ENCODE peak calls at places on chromosome 14, in six cellular contexts. One of them, this sample, is unnamed.

GRCh38 chr14:66070542-66071319 is 415.4 kb upstream of the CCDC196 start:
- DNase-seq in progenitor cell of endocrine pancreas: peak
- DNase-seq in activated T-helper 1 cell treated with anti-CD3 and anti-CD28 coated beads, Interleukin-12 subunit alpha, Interleukin-12 subunit beta, Interleukin-2, Interleukin-4 antibody, amounts not matched to agents 30 ng/mL and 10 ng/mL and 1 ng/mL, durations not matched to agents 14 hours and 24 hours and 36 hours: peak
- DNase-seq in skeletal muscle cell: no peak
- DNase-seq in OCI-LY7: peak
- DNase-seq in stimulated activated CD8-positive, alpha-beta memory T cell treated with anti-CD3 and anti-CD28 coated beads, Interleukin-4, amount 100 ng/mL, for 48 hours: peak
- DNase-seq in this sample: peak

GRCh38 chr14:70013269-70013873 is 134.2 kb downstream of the SMOC1 start:
- DNase-seq in progenitor cell of endocrine pancreas: no peak
- DNase-seq in activated T-helper 1 cell treated with anti-CD3 and anti-CD28 coated beads, Interleukin-12 subunit alpha, Interleukin-12 subunit beta, Interleukin-2, Interleukin-4 antibody, amounts not matched to agents 30 ng/mL and 10 ng/mL and 1 ng/mL, durations not matched to agents 14 hours and 24 hours and 36 hours: no peak
- DNase-seq in skeletal muscle cell: no peak
- DNase-seq in OCI-LY7: peak
- DNase-seq in stimulated activated CD8-positive, alpha-beta memory T cell treated with anti-CD3 and anti-CD28 coated beads, Interleukin-4, amount 100 ng/mL, for 48 hours: peak
- DNase-seq in this sample: peak

GRCh38 chr14:20866963-20867362 is 24.2 kb upstream of the RNASE3 start:
- DNase-seq in progenitor cell of endocrine pancreas: no peak
- DNase-seq in activated T-helper 1 cell treated with anti-CD3 and anti-CD28 coated beads, Interleukin-12 subunit alpha, Interleukin-12 subunit beta, Interleukin-2, Interleukin-4 antibody, amounts not matched to agents 30 ng/mL and 10 ng/mL and 1 ng/mL, durations not matched to agents 14 hours and 24 hours and 36 hours: no peak
- DNase-seq in skeletal muscle cell: no peak
- DNase-seq in OCI-LY7: peak
- DNase-seq in stimulated activated CD8-positive, alpha-beta memory T cell treated with anti-CD3 and anti-CD28 coated beads, Interleukin-4, amount 100 ng/mL, for 48 hours: no peak
- DNase-seq in this sample: peak

GRCh38 chr14:61258985-61259384 is 22.2 kb downstream of the TMEM30B start:
- DNase-seq in progenitor cell of endocrine pancreas: no peak
- DNase-seq in activated T-helper 1 cell treated with anti-CD3 and anti-CD28 coated beads, Interleukin-12 subunit alpha, Interleukin-12 subunit beta, Interleukin-2, Interleukin-4 antibody, amounts not matched to agents 30 ng/mL and 10 ng/mL and 1 ng/mL, durations not matched to agents 14 hours and 24 hours and 36 hours: no peak
- DNase-seq in skeletal muscle cell: no peak
- DNase-seq in OCI-LY7: no peak
- DNase-seq in stimulated activated CD8-positive, alpha-beta memory T cell treated with anti-CD3 and anti-CD28 coated beads, Interleukin-4, amount 100 ng/mL, for 48 hours: no peak
- DNase-seq in this sample: no peak

GRCh38 chr14:97299661-97300060 is 502.5 kb downstream of the VRK1 start:
- DNase-seq in progenitor cell of endocrine pancreas: no peak
- DNase-seq in activated T-helper 1 cell treated with anti-CD3 and anti-CD28 coated beads, Interleukin-12 subunit alpha, Interleukin-12 subunit beta, Interleukin-2, Interleukin-4 antibody, amounts not matched to agents 30 ng/mL and 10 ng/mL and 1 ng/mL, durations not matched to agents 14 hours and 24 hours and 36 hours: no peak
- DNase-seq in skeletal muscle cell: no peak
- DNase-seq in OCI-LY7: no peak
- DNase-seq in stimulated activated CD8-positive, alpha-beta memory T cell treated with anti-CD3 and anti-CD28 coated beads, Interleukin-4, amount 100 ng/mL, for 48 hours: peak
- DNase-seq in this sample: no peak

GRCh38 chr14:23093993-23094665 is 807 bp downstream of the ACIN1 start:
- DNase-seq in progenitor cell of endocrine pancreas: no peak
- DNase-seq in activated T-helper 1 cell treated with anti-CD3 and anti-CD28 coated beads, Interleukin-12 subunit alpha, Interleukin-12 subunit beta, Interleukin-2, Interleukin-4 antibody, amounts not matched to agents 30 ng/mL and 10 ng/mL and 1 ng/mL, durations not matched to agents 14 hours and 24 hours and 36 hours: no peak
- DNase-seq in skeletal muscle cell: peak
- DNase-seq in OCI-LY7: peak
- DNase-seq in stimulated activated CD8-positive, alpha-beta memory T cell treated with anti-CD3 and anti-CD28 coated beads, Interleukin-4, amount 100 ng/mL, for 48 hours: no peak
- DNase-seq in this sample: no peak

GRCh38 chr14:54252072-54252730 is 144.6 kb upstream of the CDKN3 start:
- DNase-seq in progenitor cell of endocrine pancreas: no peak
- DNase-seq in activated T-helper 1 cell treated with anti-CD3 and anti-CD28 coated beads, Interleukin-12 subunit alpha, Interleukin-12 subunit beta, Interleukin-2, Interleukin-4 antibody, amounts not matched to agents 30 ng/mL and 10 ng/mL and 1 ng/mL, durations not matched to agents 14 hours and 24 hours and 36 hours: no peak
- DNase-seq in skeletal muscle cell: peak
- DNase-seq in OCI-LY7: no peak
- DNase-seq in stimulated activated CD8-positive, alpha-beta memory T cell treated with anti-CD3 and anti-CD28 coated beads, Interleukin-4, amount 100 ng/mL, for 48 hours: no peak
- DNase-seq in this sample: no peak

GRCh38 chr14:53509227-53509822 is 356.2 kb upstream of the DDHD1 start:
- DNase-seq in progenitor cell of endocrine pancreas: no peak
- DNase-seq in activated T-helper 1 cell treated with anti-CD3 and anti-CD28 coated beads, Interleukin-12 subunit alpha, Interleukin-12 subunit beta, Interleukin-2, Interleukin-4 antibody, amounts not matched to agents 30 ng/mL and 10 ng/mL and 1 ng/mL, durations not matched to agents 14 hours and 24 hours and 36 hours: no peak
- DNase-seq in skeletal muscle cell: peak
- DNase-seq in OCI-LY7: no peak
- DNase-seq in stimulated activated CD8-positive, alpha-beta memory T cell treated with anti-CD3 and anti-CD28 coated beads, Interleukin-4, amount 100 ng/mL, for 48 hours: no peak
- DNase-seq in this sample: peak

GRCh38 chr14:52835122-52835903 is 43.9 kb upstream of the GNPNAT1 start:
- DNase-seq in progenitor cell of endocrine pancreas: no peak
- DNase-seq in activated T-helper 1 cell treated with anti-CD3 and anti-CD28 coated beads, Interleukin-12 subunit alpha, Interleukin-12 subunit beta, Interleukin-2, Interleukin-4 antibody, amounts not matched to agents 30 ng/mL and 10 ng/mL and 1 ng/mL, durations not matched to agents 14 hours and 24 hours and 36 hours: no peak
- DNase-seq in skeletal muscle cell: peak
- DNase-seq in OCI-LY7: no peak
- DNase-seq in stimulated activated CD8-positive, alpha-beta memory T cell treated with anti-CD3 and anti-CD28 coated beads, Interleukin-4, amount 100 ng/mL, for 48 hours: no peak
- DNase-seq in this sample: no peak

GRCh38 chr14:35687335-35687939 is 121.7 kb downstream of the RALGAPA1 start:
- DNase-seq in progenitor cell of endocrine pancreas: no peak
- DNase-seq in activated T-helper 1 cell treated with anti-CD3 and anti-CD28 coated beads, Interleukin-12 subunit alpha, Interleukin-12 subunit beta, Interleukin-2, Interleukin-4 antibody, amounts not matched to agents 30 ng/mL and 10 ng/mL and 1 ng/mL, durations not matched to agents 14 hours and 24 hours and 36 hours: no peak
- DNase-seq in skeletal muscle cell: peak
- DNase-seq in OCI-LY7: peak
- DNase-seq in stimulated activated CD8-positive, alpha-beta memory T cell treated with anti-CD3 and anti-CD28 coated beads, Interleukin-4, amount 100 ng/mL, for 48 hours: peak
- DNase-seq in this sample: peak

GRCh38 chr14:20623798-20624197 is 17.7 kb downstream of the OR6S1 start:
- DNase-seq in progenitor cell of endocrine pancreas: no peak
- DNase-seq in activated T-helper 1 cell treated with anti-CD3 and anti-CD28 coated beads, Interleukin-12 subunit alpha, Interleukin-12 subunit beta, Interleukin-2, Interleukin-4 antibody, amounts not matched to agents 30 ng/mL and 10 ng/mL and 1 ng/mL, durations not matched to agents 14 hours and 24 hours and 36 hours: no peak
- DNase-seq in skeletal muscle cell: no peak
- DNase-seq in OCI-LY7: no peak
- DNase-seq in stimulated activated CD8-positive, alpha-beta memory T cell treated with anti-CD3 and anti-CD28 coated beads, Interleukin-4, amount 100 ng/mL, for 48 hours: peak
- DNase-seq in this sample: no peak

GRCh38 chr14:98906123-98906995 is 365.6 kb downstream of the BCL11B start:
- DNase-seq in progenitor cell of endocrine pancreas: no peak
- DNase-seq in activated T-helper 1 cell treated with anti-CD3 and anti-CD28 coated beads, Interleukin-12 subunit alpha, Interleukin-12 subunit beta, Interleukin-2, Interleukin-4 antibody, amounts not matched to agents 30 ng/mL and 10 ng/mL and 1 ng/mL, durations not matched to agents 14 hours and 24 hours and 36 hours: no peak
- DNase-seq in skeletal muscle cell: no peak
- DNase-seq in OCI-LY7: no peak
- DNase-seq in stimulated activated CD8-positive, alpha-beta memory T cell treated with anti-CD3 and anti-CD28 coated beads, Interleukin-4, amount 100 ng/mL, for 48 hours: no peak
- DNase-seq in this sample: peak

GRCh38 chr14:101707863-101708620 is 53.5 kb upstream of the PPP2R5C start:
- DNase-seq in progenitor cell of endocrine pancreas: no peak
- DNase-seq in activated T-helper 1 cell treated with anti-CD3 and anti-CD28 coated beads, Interleukin-12 subunit alpha, Interleukin-12 subunit beta, Interleukin-2, Interleukin-4 antibody, amounts not matched to agents 30 ng/mL and 10 ng/mL and 1 ng/mL, durations not matched to agents 14 hours and 24 hours and 36 hours: no peak
- DNase-seq in skeletal muscle cell: no peak
- DNase-seq in OCI-LY7: no peak
- DNase-seq in stimulated activated CD8-positive, alpha-beta memory T cell treated with anti-CD3 and anti-CD28 coated beads, Interleukin-4, amount 100 ng/mL, for 48 hours: no peak
- DNase-seq in this sample: no peak

GRCh38 chr14:85463512-85463911 is 66.4 kb upstream of the FLRT2 start:
- DNase-seq in progenitor cell of endocrine pancreas: no peak
- DNase-seq in activated T-helper 1 cell treated with anti-CD3 and anti-CD28 coated beads, Interleukin-12 subunit alpha, Interleukin-12 subunit beta, Interleukin-2, Interleukin-4 antibody, amounts not matched to agents 30 ng/mL and 10 ng/mL and 1 ng/mL, durations not matched to agents 14 hours and 24 hours and 36 hours: no peak
- DNase-seq in skeletal muscle cell: no peak
- DNase-seq in OCI-LY7: no peak
- DNase-seq in stimulated activated CD8-positive, alpha-beta memory T cell treated with anti-CD3 and anti-CD28 coated beads, Interleukin-4, amount 100 ng/mL, for 48 hours: no peak
- DNase-seq in this sample: no peak

GRCh38 chr14:35332517-35333346 is 40.5 kb downstream of the PSMA6 start:
- DNase-seq in progenitor cell of endocrine pancreas: no peak
- DNase-seq in activated T-helper 1 cell treated with anti-CD3 and anti-CD28 coated beads, Interleukin-12 subunit alpha, Interleukin-12 subunit beta, Interleukin-2, Interleukin-4 antibody, amounts not matched to agents 30 ng/mL and 10 ng/mL and 1 ng/mL, durations not matched to agents 14 hours and 24 hours and 36 hours: peak
- DNase-seq in skeletal muscle cell: no peak
- DNase-seq in OCI-LY7: no peak
- DNase-seq in stimulated activated CD8-positive, alpha-beta memory T cell treated with anti-CD3 and anti-CD28 coated beads, Interleukin-4, amount 100 ng/mL, for 48 hours: peak
- DNase-seq in this sample: no peak

GRCh38 chr14:81529391-81529790 is 4.3 kb downstream of the SEL1L start:
- DNase-seq in progenitor cell of endocrine pancreas: no peak
- DNase-seq in activated T-helper 1 cell treated with anti-CD3 and anti-CD28 coated beads, Interleukin-12 subunit alpha, Interleukin-12 subunit beta, Interleukin-2, Interleukin-4 antibody, amounts not matched to agents 30 ng/mL and 10 ng/mL and 1 ng/mL, durations not matched to agents 14 hours and 24 hours and 36 hours: no peak
- DNase-seq in skeletal muscle cell: peak
- DNase-seq in OCI-LY7: peak
- DNase-seq in stimulated activated CD8-positive, alpha-beta memory T cell treated with anti-CD3 and anti-CD28 coated beads, Interleukin-4, amount 100 ng/mL, for 48 hours: no peak
- DNase-seq in this sample: no peak

GRCh38 chr14:24461336-24461735 is 18.8 kb upstream of the SDR39U1 start:
- DNase-seq in progenitor cell of endocrine pancreas: no peak
- DNase-seq in activated T-helper 1 cell treated with anti-CD3 and anti-CD28 coated beads, Interleukin-12 subunit alpha, Interleukin-12 subunit beta, Interleukin-2, Interleukin-4 antibody, amounts not matched to agents 30 ng/mL and 10 ng/mL and 1 ng/mL, durations not matched to agents 14 hours and 24 hours and 36 hours: no peak
- DNase-seq in skeletal muscle cell: no peak
- DNase-seq in OCI-LY7: no peak
- DNase-seq in stimulated activated CD8-positive, alpha-beta memory T cell treated with anti-CD3 and anti-CD28 coated beads, Interleukin-4, amount 100 ng/mL, for 48 hours: no peak
- DNase-seq in this sample: no peak

GRCh38 chr14:50225974-50226297 is 5.4 kb downstream of the SOS2 start:
- DNase-seq in progenitor cell of endocrine pancreas: no peak
- DNase-seq in activated T-helper 1 cell treated with anti-CD3 and anti-CD28 coated beads, Interleukin-12 subunit alpha, Interleukin-12 subunit beta, Interleukin-2, Interleukin-4 antibody, amounts not matched to agents 30 ng/mL and 10 ng/mL and 1 ng/mL, durations not matched to agents 14 hours and 24 hours and 36 hours: no peak
- DNase-seq in skeletal muscle cell: no peak
- DNase-seq in OCI-LY7: no peak
- DNase-seq in stimulated activated CD8-positive, alpha-beta memory T cell treated with anti-CD3 and anti-CD28 coated beads, Interleukin-4, amount 100 ng/mL, for 48 hours: no peak
- DNase-seq in this sample: no peak

GRCh38 chr14:103519837-103520212 is 2.8 kb downstream of the CKB start:
- DNase-seq in progenitor cell of endocrine pancreas: no peak
- DNase-seq in activated T-helper 1 cell treated with anti-CD3 and anti-CD28 coated beads, Interleukin-12 subunit alpha, Interleukin-12 subunit beta, Interleukin-2, Interleukin-4 antibody, amounts not matched to agents 30 ng/mL and 10 ng/mL and 1 ng/mL, durations not matched to agents 14 hours and 24 hours and 36 hours: no peak
- DNase-seq in skeletal muscle cell: no peak
- DNase-seq in OCI-LY7: no peak
- DNase-seq in stimulated activated CD8-positive, alpha-beta memory T cell treated with anti-CD3 and anti-CD28 coated beads, Interleukin-4, amount 100 ng/mL, for 48 hours: no peak
- DNase-seq in this sample: no peak

GRCh38 chr14:54435500-54435981 is 5.6 kb downstream of the CNIH1 start:
- DNase-seq in progenitor cell of endocrine pancreas: no peak
- DNase-seq in activated T-helper 1 cell treated with anti-CD3 and anti-CD28 coated beads, Interleukin-12 subunit alpha, Interleukin-12 subunit beta, Interleukin-2, Interleukin-4 antibody, amounts not matched to agents 30 ng/mL and 10 ng/mL and 1 ng/mL, durations not matched to agents 14 hours and 24 hours and 36 hours: no peak
- DNase-seq in skeletal muscle cell: no peak
- DNase-seq in OCI-LY7: no peak
- DNase-seq in stimulated activated CD8-positive, alpha-beta memory T cell treated with anti-CD3 and anti-CD28 coated beads, Interleukin-4, amount 100 ng/mL, for 48 hours: no peak
- DNase-seq in this sample: no peak

GRCh38 chr14:73742520-73743238 is 28.5 kb upstream of the PNMA1 start:
- DNase-seq in progenitor cell of endocrine pancreas: no peak
- DNase-seq in activated T-helper 1 cell treated with anti-CD3 and anti-CD28 coated beads, Interleukin-12 subunit alpha, Interleukin-12 subunit beta, Interleukin-2, Interleukin-4 antibody, amounts not matched to agents 30 ng/mL and 10 ng/mL and 1 ng/mL, durations not matched to agents 14 hours and 24 hours and 36 hours: no peak
- DNase-seq in skeletal muscle cell: no peak
- DNase-seq in OCI-LY7: no peak
- DNase-seq in stimulated activated CD8-positive, alpha-beta memory T cell treated with anti-CD3 and anti-CD28 coated beads, Interleukin-4, amount 100 ng/mL, for 48 hours: peak
- DNase-seq in this sample: no peak

GRCh38 chr14:91729756-91730155 is 2.1 kb downstream of the CATSPERB start:
- DNase-seq in progenitor cell of endocrine pancreas: no peak
- DNase-seq in activated T-helper 1 cell treated with anti-CD3 and anti-CD28 coated beads, Interleukin-12 subunit alpha, Interleukin-12 subunit beta, Interleukin-2, Interleukin-4 antibody, amounts not matched to agents 30 ng/mL and 10 ng/mL and 1 ng/mL, durations not matched to agents 14 hours and 24 hours and 36 hours: no peak
- DNase-seq in skeletal muscle cell: no peak
- DNase-seq in OCI-LY7: no peak
- DNase-seq in stimulated activated CD8-positive, alpha-beta memory T cell treated with anti-CD3 and anti-CD28 coated beads, Interleukin-4, amount 100 ng/mL, for 48 hours: no peak
- DNase-seq in this sample: no peak

GRCh38 chr14:102473559-102473958 is 36.0 kb downstream of the ANKRD9 start:
- DNase-seq in progenitor cell of endocrine pancreas: no peak
- DNase-seq in activated T-helper 1 cell treated with anti-CD3 and anti-CD28 coated beads, Interleukin-12 subunit alpha, Interleukin-12 subunit beta, Interleukin-2, Interleukin-4 antibody, amounts not matched to agents 30 ng/mL and 10 ng/mL and 1 ng/mL, durations not matched to agents 14 hours and 24 hours and 36 hours: no peak
- DNase-seq in skeletal muscle cell: no peak
- DNase-seq in OCI-LY7: no peak
- DNase-seq in stimulated activated CD8-positive, alpha-beta memory T cell treated with anti-CD3 and anti-CD28 coated beads, Interleukin-4, amount 100 ng/mL, for 48 hours: no peak
- DNase-seq in this sample: no peak

GRCh38 chr14:52473557-52473956 is 78.7 kb downstream of the TXNDC16 start:
- DNase-seq in progenitor cell of endocrine pancreas: no peak
- DNase-seq in activated T-helper 1 cell treated with anti-CD3 and anti-CD28 coated beads, Interleukin-12 subunit alpha, Interleukin-12 subunit beta, Interleukin-2, Interleukin-4 antibody, amounts not matched to agents 30 ng/mL and 10 ng/mL and 1 ng/mL, durations not matched to agents 14 hours and 24 hours and 36 hours: no peak
- DNase-seq in skeletal muscle cell: no peak
- DNase-seq in OCI-LY7: peak
- DNase-seq in stimulated activated CD8-positive, alpha-beta memory T cell treated with anti-CD3 and anti-CD28 coated beads, Interleukin-4, amount 100 ng/mL, for 48 hours: no peak
- DNase-seq in this sample: no peak

GRCh38 chr14:20215196-20215595 is 8.3 kb upstream of the OR11H6 start:
- DNase-seq in progenitor cell of endocrine pancreas: no peak
- DNase-seq in activated T-helper 1 cell treated with anti-CD3 and anti-CD28 coated beads, Interleukin-12 subunit alpha, Interleukin-12 subunit beta, Interleukin-2, Interleukin-4 antibody, amounts not matched to agents 30 ng/mL and 10 ng/mL and 1 ng/mL, durations not matched to agents 14 hours and 24 hours and 36 hours: no peak
- DNase-seq in skeletal muscle cell: no peak
- DNase-seq in OCI-LY7: no peak
- DNase-seq in stimulated activated CD8-positive, alpha-beta memory T cell treated with anti-CD3 and anti-CD28 coated beads, Interleukin-4, amount 100 ng/mL, for 48 hours: no peak
- DNase-seq in this sample: no peak

GRCh38 chr14:46885566-46885965 is 234.0 kb upstream of the RPL10L start:
- DNase-seq in progenitor cell of endocrine pancreas: no peak
- DNase-seq in activated T-helper 1 cell treated with anti-CD3 and anti-CD28 coated beads, Interleukin-12 subunit alpha, Interleukin-12 subunit beta, Interleukin-2, Interleukin-4 antibody, amounts not matched to agents 30 ng/mL and 10 ng/mL and 1 ng/mL, durations not matched to agents 14 hours and 24 hours and 36 hours: no peak
- DNase-seq in skeletal muscle cell: no peak
- DNase-seq in OCI-LY7: no peak
- DNase-seq in stimulated activated CD8-positive, alpha-beta memory T cell treated with anti-CD3 and anti-CD28 coated beads, Interleukin-4, amount 100 ng/mL, for 48 hours: no peak
- DNase-seq in this sample: no peak

GRCh38 chr14:58746261-58746660 is 108.5 kb downstream of the DACT1 start:
- DNase-seq in progenitor cell of endocrine pancreas: no peak
- DNase-seq in activated T-helper 1 cell treated with anti-CD3 and anti-CD28 coated beads, Interleukin-12 subunit alpha, Interleukin-12 subunit beta, Interleukin-2, Interleukin-4 antibody, amounts not matched to agents 30 ng/mL and 10 ng/mL and 1 ng/mL, durations not matched to agents 14 hours and 24 hours and 36 hours: no peak
- DNase-seq in skeletal muscle cell: no peak
- DNase-seq in OCI-LY7: no peak
- DNase-seq in stimulated activated CD8-positive, alpha-beta memory T cell treated with anti-CD3 and anti-CD28 coated beads, Interleukin-4, amount 100 ng/mL, for 48 hours: no peak
- DNase-seq in this sample: no peak

This sample was measured in cardiac muscle cell.